ENCODE peak calls at places on chromosomes 1 and 21, in ten cellular contexts. O is SJSA1; P is tibial artery; V is AG04450; L is naive thymus-derived CD4-positive, alpha-beta T cell; R is mesendoderm; A is A549; S is SK-N-SH; U is CD4-positive, alpha-beta memory T cell; N is esophagus squamous epithelium. W is an unnamed sample.

GRCh38 chr1:10193340-10193739 is 17.0 kb upstream of the KIF1B start:
- DNase-seq in L (no peak), P (peak), A (no peak), R (no peak), S (no peak), V (no peak), U (no peak), O (no peak), N (no peak), W (no peak)

GRCh38 chr1:228990906-228991569 is 255.8 kb downstream of the RHOU start:
- DNase-seq in U (no peak), L (no peak), S (no peak), A (no peak), N (no peak), V (no peak), O (no peak), P (no peak), R (no peak), W (no peak)

GRCh38 chr1:29271724-29272123 is 35.4 kb downstream of the PTPRU start:
- DNase-seq in A (peak), N (no peak), O (peak), L (no peak), P (peak), R (peak), S (no peak), U (no peak), V (no peak), W (no peak)

GRCh38 chr21:42570841-42571387 is 57.3 kb downstream of the SLC37A1 start:
- DNase-seq in R (peak), A (no peak), O (no peak), V (no peak), U (no peak), N (no peak), L (no peak), P (peak), S (peak), W (no peak)

GRCh38 chr1:38153426-38154088 is 107.0 kb upstream of the POU3F1 start:
- DNase-seq in N (no peak), O (no peak), S (no peak), V (no peak), L (no peak), U (no peak), P (no peak), R (no peak), A (no peak), W (no peak)

GRCh38 chr1:229557913-229558414 is 543 bp downstream of the ABCB10 start:
- DNase-seq in A (peak), L (peak), P (peak), S (peak), V (no peak), R (peak), O (peak), U (peak), N (no peak), W (no peak)

GRCh38 chr1:16921391-16922185 is at the start of gene CROCC:
- DNase-seq in O (no peak), A (no peak), V (no peak), N (no peak), L (no peak), S (peak), R (peak), U (no peak), P (no peak), W (peak)

GRCh38 chr1:110237406-110238152 is 27.5 kb downstream of the KCNC4 start:
- DNase-seq in U (no peak), P (no peak), O (no peak), V (no peak), S (no peak), A (no peak), N (no peak), R (no peak), L (no peak), W (no peak)

GRCh38 chr21:29849735-29850176 is 90.0 kb downstream of the GRIK1 start:
- DNase-seq in A (peak), U (peak), S (peak), V (peak), P (no peak), O (peak), L (peak), R (peak), N (no peak), W (peak)

GRCh38 chr1:7438396-7438785 is 332.7 kb upstream of the VAMP3 start:
- DNase-seq in A (no peak), O (no peak), R (no peak), N (no peak), V (no peak), P (no peak), U (no peak), S (no peak), L (no peak), W (no peak)

GRCh38 chr1:45718289-45718688 is 30.3 kb downstream of the TMEM69 start:
- DNase-seq in U (no peak), N (no peak), O (no peak), S (no peak), L (no peak), V (no peak), A (no peak), P (no peak), R (no peak), W (no peak)

GRCh38 chr1:36400825-36401601 is 3.3 kb upstream of the LSM10 start:
- DNase-seq in L (no peak), S (no peak), U (no peak), O (peak), V (no peak), P (peak), A (no peak), N (peak), R (peak), W (no peak)

DNA sequence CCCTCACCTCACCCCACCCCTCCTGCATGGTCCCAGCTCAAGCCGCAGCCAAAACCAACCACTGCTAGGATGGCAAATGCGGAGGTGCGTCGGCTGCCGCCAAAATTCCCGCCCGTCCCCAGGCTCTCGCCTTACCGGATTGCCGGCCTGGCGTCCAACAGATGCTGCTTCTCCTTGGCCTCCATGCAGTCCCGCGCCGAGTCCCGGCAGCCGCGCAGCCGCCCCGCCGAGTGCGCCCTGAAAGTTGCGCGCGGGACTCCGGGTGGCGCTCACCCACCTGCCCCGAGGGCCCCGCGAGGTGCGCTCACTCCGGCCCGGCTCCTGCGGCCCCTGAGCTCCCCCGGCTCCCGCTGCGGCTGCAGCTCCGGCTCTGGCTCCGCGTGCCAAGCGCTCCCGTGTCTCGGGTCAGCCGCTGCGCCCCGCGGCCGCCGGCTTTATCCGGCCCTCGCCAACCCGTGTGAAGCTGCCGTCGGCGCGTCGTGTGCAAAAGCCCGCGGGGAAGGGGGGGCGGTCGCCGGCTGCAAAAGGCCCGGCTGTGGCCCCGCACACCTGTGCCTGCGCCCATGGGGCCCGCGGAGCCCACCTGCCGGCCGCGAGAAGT is at the start of gene SLC30A2:
- DNase-seq in N (no peak), O (no peak), S (peak), R (no peak), V (no peak), L (no peak), A (no peak), P (no peak), U (no peak), W (no peak)
- H3K4me3 ChIP-seq in N (peak), O (no peak), S (no peak), R (no peak), V (no peak), L (no peak), A (peak), P (no peak), U (no peak), W (no peak)

GRCh38 chr1:201374376-201374775 is 3.1 kb downstream of the TNNT2 start:
- DNase-seq in P (no peak), A (no peak), S (no peak), R (peak), V (no peak), L (no peak), O (no peak), U (no peak), N (no peak), W (no peak)
- H3K4me3 ChIP-seq in P (no peak), A (no peak), S (no peak), R (no peak), V (no peak), L (no peak), O (no peak), U (no peak), N (no peak), W (no peak)

GRCh38 chr1:1540817-1541628 is 599 bp upstream of the TMEM240 start:
- DNase-seq in P (no peak), V (no peak), S (no peak), N (no peak), L (no peak), A (no peak), O (no peak), U (no peak), R (peak), W (no peak)
- H3K4me3 ChIP-seq in P (peak), V (peak), S (no peak), N (peak), L (no peak), A (no peak), O (no peak), U (no peak), R (peak), W (no peak)

DNA sequence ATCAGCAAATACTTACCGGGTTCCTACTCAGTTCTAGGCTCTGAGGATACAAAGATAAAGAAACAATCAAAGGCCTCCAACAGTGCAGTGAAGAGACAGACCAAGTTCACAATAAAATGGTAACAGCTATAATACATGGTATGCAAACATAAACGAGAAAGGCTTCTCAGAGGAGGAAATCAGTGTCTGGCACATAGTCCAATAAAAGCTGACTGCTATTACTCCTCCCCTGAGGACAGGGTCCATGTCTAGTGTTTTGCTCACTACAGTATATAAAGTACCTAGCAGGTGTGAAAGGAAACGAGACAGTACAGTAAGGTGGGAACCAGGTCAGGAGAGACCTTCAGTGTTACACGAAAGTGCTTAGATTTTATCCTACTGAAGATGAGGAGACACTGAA is 4.3 kb downstream of the RBM34 start:
- DNase-seq in O (no peak), R (no peak), U (no peak), V (no peak), S (no peak), L (no peak), N (no peak), A (no peak), P (no peak), W (no peak)
- H3K4me3 ChIP-seq in O (no peak), R (no peak), U (no peak), V (no peak), S (no peak), L (no peak), N (no peak), A (no peak), P (no peak), W (no peak)

DNA sequence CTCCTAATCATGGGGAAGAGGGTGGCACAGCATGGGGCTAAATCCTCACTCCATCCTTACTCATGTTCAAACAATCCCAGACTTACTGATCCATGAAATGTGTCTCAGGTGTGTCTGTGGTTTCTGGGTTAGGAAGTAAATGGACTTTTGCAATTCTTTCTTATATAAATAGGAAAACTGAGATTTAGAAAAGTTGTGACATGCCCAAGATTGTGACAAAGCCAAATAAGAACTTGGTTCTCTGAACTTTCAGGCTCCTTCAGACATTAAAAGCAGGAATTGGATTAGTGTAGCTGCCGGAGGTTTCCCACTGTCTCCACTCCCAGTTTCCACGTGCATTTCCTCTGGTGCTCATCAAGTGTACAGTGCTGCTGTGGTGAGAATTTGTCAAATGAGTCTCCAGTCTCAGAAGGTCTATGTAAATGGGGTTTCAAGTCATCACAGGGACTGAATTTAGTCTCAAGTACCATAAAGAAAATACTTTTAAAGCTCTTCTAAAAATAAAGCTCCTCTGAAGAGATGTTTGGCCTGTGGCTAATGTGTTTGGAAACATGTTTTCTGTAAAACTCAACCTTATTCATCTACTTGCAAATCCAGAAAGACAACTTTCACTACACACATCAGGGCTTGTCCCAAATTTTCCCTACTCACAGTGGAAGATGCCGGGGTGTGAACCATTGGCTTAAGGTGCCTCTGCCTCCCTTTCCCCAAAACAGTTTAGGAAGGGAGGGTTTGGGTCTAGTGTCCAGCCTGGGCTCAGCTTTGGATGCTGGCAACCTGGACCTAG is 115.2 kb downstream of the NGF start:
- DNase-seq in R (no peak), U (no peak), N (no peak), A (no peak), V (no peak), L (no peak), S (no peak), P (no peak), O (no peak), W (no peak)
- H3K4me3 ChIP-seq in R (no peak), U (no peak), N (no peak), A (no peak), V (no peak), L (no peak), S (no peak), P (no peak), O (no peak), W (no peak)

GRCh38 chr1:47710075-47711071 is 272.5 kb downstream of the FOXD2 start:
- DNase-seq in U (peak), P (peak), V (no peak), R (peak), N (no peak), L (peak), O (peak), A (peak), S (peak), W (peak)
- H3K4me3 ChIP-seq in U (no peak), P (peak), V (peak), R (no peak), N (peak), L (peak), O (no peak), A (peak), S (peak), W (no peak)

DNA sequence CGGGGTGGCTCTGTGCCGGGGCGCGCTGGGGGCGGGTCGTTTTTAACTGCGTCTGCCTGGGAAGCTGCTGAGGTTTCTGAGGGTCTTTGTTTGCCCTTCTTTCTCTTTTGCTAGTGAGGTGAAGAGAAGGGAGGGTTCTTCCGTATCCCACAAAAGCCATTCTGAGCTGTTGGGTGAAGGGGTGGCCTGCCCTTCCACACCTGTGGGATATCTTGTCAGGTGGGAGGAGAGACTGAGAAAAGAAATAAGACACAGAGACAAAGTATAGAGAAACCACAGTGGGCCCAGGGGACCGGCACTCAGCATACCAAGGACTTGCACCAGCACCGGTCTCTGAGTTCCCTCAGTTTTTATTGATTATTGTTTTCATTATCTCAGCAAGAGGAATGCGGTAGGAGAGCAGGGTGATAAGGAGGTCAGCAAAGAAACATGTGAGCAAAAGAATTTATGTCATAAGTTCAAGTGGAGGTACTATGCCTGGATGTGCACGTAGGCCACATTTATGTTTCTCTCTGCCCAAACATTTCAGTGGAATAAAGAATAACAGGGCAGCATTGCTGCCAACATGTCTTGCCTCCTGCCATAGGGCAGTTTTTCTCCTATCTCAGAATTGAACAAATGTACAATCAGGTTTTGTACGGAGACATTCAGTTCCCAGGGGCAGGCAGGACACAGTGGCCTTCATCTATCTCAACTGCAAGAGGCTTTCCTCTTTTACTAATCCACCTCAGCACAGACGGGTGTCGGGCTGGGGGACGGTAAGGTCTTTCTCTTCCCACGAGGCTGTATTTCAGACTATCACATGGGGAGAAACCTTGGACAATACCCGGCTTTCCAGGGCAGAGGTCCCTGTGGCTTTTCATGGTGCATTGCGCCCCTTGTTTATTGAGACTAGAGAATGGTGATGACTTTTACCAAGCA is 966 bp downstream of the PGBD2 start:
- DNase-seq in S (no peak), U (no peak), N (no peak), V (no peak), A (no peak), L (no peak), O (peak), P (no peak), R (no peak), W (no peak)
- H3K4me3 ChIP-seq in S (peak), U (peak), N (peak), V (peak), A (peak), L (peak), O (peak), P (peak), R (peak), W (peak)

GRCh38 chr1:91071838-91072237 is 50.0 kb upstream of the ZNF644 start:
- DNase-seq in N (no peak), O (no peak), R (no peak), U (no peak), P (no peak), S (no peak), V (no peak), A (no peak), L (no peak), W (no peak)

GRCh38 chr1:91066545-91066944 is 44.7 kb upstream of the ZNF644 start:
- DNase-seq in L (no peak), U (no peak), V (no peak), A (no peak), R (peak), O (no peak), S (no peak), N (no peak), P (no peak), W (no peak)

GRCh38 chr1:91073299-91073698 is 51.5 kb upstream of the ZNF644 start:
- DNase-seq in S (no peak), V (no peak), R (no peak), N (no peak), A (no peak), O (no peak), L (no peak), P (no peak), U (no peak), W (no peak)

GRCh38 chr1:91065337-91065736 is 43.5 kb upstream of the ZNF644 start:
- DNase-seq in N (no peak), R (no peak), U (no peak), S (no peak), V (no peak), L (no peak), O (no peak), A (no peak), P (no peak), W (no peak)

DNA sequence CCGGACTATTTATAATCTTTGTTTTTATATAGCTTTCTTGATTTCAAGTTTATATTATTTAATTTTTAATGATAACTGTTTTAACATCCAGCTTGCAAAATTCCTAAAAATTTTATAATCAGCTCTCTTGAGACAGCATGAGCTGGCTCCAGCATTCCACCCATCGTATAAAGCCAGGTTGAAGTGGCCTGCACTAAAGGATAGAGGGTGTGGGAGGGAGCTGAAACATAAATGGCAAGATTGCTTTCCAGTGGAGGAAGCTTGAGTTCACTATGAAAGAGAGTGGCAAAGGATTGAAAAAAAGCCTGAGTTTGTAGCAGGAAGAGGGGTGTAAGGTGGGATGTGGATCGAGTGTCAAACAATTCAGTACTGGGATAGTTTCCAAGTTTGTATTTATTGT is 48.4 kb upstream of the ZNF644 start:
- DNase-seq in O (no peak), L (no peak), P (no peak), U (no peak), A (no peak), V (no peak), S (no peak), R (no peak), N (no peak), W (no peak)
- H3K4me3 ChIP-seq in O (no peak), L (no peak), P (no peak), U (no peak), A (no peak), V (no peak), S (no peak), R (no peak), N (no peak), W (no peak)

GRCh38 chr1:204685236-204686006 is at the start of gene LRRN2:
- DNase-seq in O (no peak), L (no peak), R (peak), A (peak), S (peak), V (no peak), P (peak), U (no peak), N (no peak), W (no peak)
- H3K4me3 ChIP-seq in O (no peak), L (no peak), R (peak), A (peak), S (no peak), V (no peak), P (peak), U (no peak), N (peak), W (no peak)

W was measured in Jurkat, Clone E6-1.